ENCODE peak calls at places on chromosomes 5 and 9, in six cellular contexts. O, Z, W, X, U and V are unnamed samples.

GRCh38 chr5:59236448-59236847 is 653.6 kb downstream of the RAB3C start:
- DNase-seq in O (peak), Z (no peak), W (no peak), X (no peak), U (no peak), V (no peak)

GRCh38 chr9:122125158-122125890 is 32.2 kb upstream of the TTLL11 start:
- DNase-seq in O (peak), Z (peak), W (peak), X (peak), U (no peak), V (peak)

GRCh38 chr5:32651638-32652037 is 59.5 kb upstream of the NPR3 start:
- DNase-seq in O (no peak), Z (no peak), W (no peak), X (no peak), U (no peak), V (no peak)

GRCh38 chr9:93390953-93391515 is 60.5 kb upstream of the FAM120A start:
- DNase-seq in O (no peak), Z (no peak), W (no peak), X (no peak), U (no peak), V (no peak)

GRCh38 chr5:78591227-78591626 is 57.3 kb downstream of the LHFPL2 start:
- DNase-seq in O (peak), Z (peak), W (no peak), X (peak), U (no peak), V (no peak)

GRCh38 chr9:86531273-86531672 is 177.1 kb upstream of the TUT7 start:
- DNase-seq in O (no peak), Z (no peak), W (no peak), X (no peak), U (no peak), V (no peak)

GRCh38 chr5:177382423-177383029 is 1.7 kb upstream of the SLC34A1 start:
- DNase-seq in O (peak), Z (peak), W (no peak), X (no peak), U (no peak), V (no peak)

GRCh38 chr5:56838409-56839039 is 23.2 kb downstream of the MAP3K1 start:
- DNase-seq in O (peak), Z (peak), W (no peak), X (peak), U (peak), V (no peak)

GRCh38 chr9:127422133-127422782 is 1.9 kb upstream of the ZNF79 start:
- DNase-seq in O (no peak), Z (no peak), W (peak), X (no peak), U (no peak), V (no peak)

GRCh38 chr9:129007035-129007765 is 20.9 kb downstream of the SH3GLB2 start:
- DNase-seq in O (no peak), Z (no peak), W (no peak), X (no peak), U (no peak), V (no peak)

GRCh38 chr5:138952962-138953361 is 77.8 kb upstream of the LRRTM2 start:
- DNase-seq in O (no peak), Z (no peak), W (no peak), X (no peak), U (no peak), V (no peak)

GRCh38 chr5:159972538-159973362 is 36.2 kb upstream of the TTC1 start:
- DNase-seq in O (no peak), Z (no peak), W (no peak), X (no peak), U (no peak), V (no peak)

GRCh38 chr5:149671544-149671943 is 58.6 kb upstream of the PPARGC1B start:
- DNase-seq in O (peak), Z (no peak), W (no peak), X (no peak), U (no peak), V (no peak)

GRCh38 chr5:157857821-157858526 is 971 bp downstream of the CLINT1 start:
- DNase-seq in O (no peak), Z (peak), W (no peak), X (no peak), U (no peak), V (no peak)

DNA sequence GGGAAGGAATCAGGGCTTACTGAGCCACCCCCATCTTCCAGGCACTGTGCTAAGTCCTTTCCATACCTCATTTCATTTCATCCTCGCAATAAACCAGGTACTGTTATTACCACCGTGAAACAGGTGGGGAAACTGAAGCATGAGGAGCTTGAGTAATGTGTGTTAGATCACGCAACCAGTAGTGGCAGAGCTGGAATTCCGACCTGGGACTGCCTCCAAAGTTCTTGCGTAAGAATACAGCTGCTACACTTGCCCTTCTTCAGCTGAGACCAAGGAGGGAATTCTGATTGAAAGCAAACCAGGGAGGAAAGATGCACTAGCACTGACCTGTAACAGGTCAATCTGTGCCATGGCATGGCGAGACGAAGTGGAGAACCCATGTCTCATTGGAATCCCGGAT is 113.4 kb upstream of the MSX2 start:
- DNase-seq in O (no peak), Z (peak), W (no peak), X (no peak), U (no peak), V (no peak)
- TF ChIP-seq BHLHE40 in O (no peak), Z (no peak), W (no peak), X (no peak), U (no peak), V (no peak)

GRCh38 chr5:17069995-17070405 is 133.9 kb upstream of the MYO10 start:
- DNase-seq in O (peak), Z (no peak), W (no peak), X (no peak), U (no peak), V (no peak)
- TF ChIP-seq BHLHE40 in O (no peak), Z (no peak), W (peak), X (no peak), U (no peak), V (no peak)

GRCh38 chr5:132000677-132001453 is 10.6 kb downstream of the ACSL6 start:
- DNase-seq in O (no peak), Z (no peak), W (no peak), X (peak), U (no peak), V (no peak)
- TF ChIP-seq BHLHE40 in O (no peak), Z (no peak), W (no peak), X (no peak), U (no peak), V (no peak)

GRCh38 chr9:74102702-74103101 is 394.4 kb upstream of the RORB start:
- DNase-seq in O (no peak), Z (no peak), W (no peak), X (no peak), U (no peak), V (no peak)
- TF ChIP-seq BHLHE40 in O (no peak), Z (no peak), W (no peak), X (no peak), U (no peak), V (no peak)

GRCh38 chr5:111685969-111686368 is 71.0 kb downstream of the NREP start:
- DNase-seq in O (peak), Z (no peak), W (no peak), X (peak), U (no peak), V (peak)
- TF ChIP-seq BHLHE40 in O (no peak), Z (no peak), W (no peak), X (no peak), U (no peak), V (no peak)

GRCh38 chr5:129506092-129506491 is 46.0 kb downstream of the ADAMTS19 start:
- DNase-seq in O (no peak), Z (peak), W (no peak), X (no peak), U (no peak), V (no peak)
- TF ChIP-seq BHLHE40 in O (no peak), Z (no peak), W (no peak), X (no peak), U (no peak), V (no peak)

DNA sequence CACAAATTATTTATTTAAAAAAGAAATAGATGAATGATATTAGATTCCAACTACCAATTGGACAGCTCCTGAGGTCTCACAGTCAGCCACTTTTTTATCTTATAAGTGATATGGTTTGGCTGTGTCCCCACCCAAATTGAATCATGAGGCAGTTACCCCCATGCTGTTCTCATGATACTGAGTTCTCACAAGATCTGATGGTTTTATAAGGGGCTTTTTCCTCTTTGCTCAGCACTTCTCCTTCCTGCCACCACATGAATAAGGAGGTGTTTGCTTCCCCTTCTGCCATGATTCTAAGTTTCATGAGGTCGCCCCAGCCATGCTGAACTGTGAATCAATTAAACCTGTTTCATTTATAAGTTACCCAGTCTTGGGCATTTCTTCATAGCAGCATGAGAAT is 12.9 kb downstream of the NLN start:
- DNase-seq in O (no peak), Z (no peak), W (no peak), X (no peak), U (no peak), V (no peak)
- TF ChIP-seq BHLHE40 in O (no peak), Z (no peak), W (no peak), X (no peak), U (no peak), V (no peak)

DNA sequence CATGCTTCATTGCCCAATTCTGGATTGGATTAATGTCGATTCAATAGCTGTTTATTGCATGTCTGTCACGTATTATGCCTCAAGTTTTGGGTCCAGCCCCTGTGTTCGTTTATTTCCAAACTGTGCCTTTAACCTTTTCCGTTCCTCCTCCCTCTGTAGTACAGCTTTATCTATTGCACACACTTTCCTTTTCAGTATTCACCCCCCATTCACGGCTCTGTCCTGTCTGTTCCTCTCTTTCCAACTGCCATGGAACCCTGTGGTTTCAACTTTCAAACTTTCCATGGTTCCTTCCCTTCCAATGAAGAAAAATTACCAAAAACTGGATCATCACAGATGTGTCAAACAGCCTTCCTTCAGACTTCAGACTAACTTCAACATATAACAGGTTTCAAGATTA is 17.1 kb downstream of the SMARCA2 start:
- DNase-seq in O (no peak), Z (no peak), W (no peak), X (no peak), U (no peak), V (no peak)
- TF ChIP-seq BHLHE40 in O (no peak), Z (no peak), W (no peak), X (no peak), U (no peak), V (no peak)